ENCODE peak calls at places on chromosomes 11 and 22, in seven cellular contexts. F is IMR-90, M is fibroblast of the aortic adventitia, Q is type B pancreatic cell, V is HepG2, W is AG04449, R is upper lobe of right lung. J is an unnamed sample.
A peak's percentile ranks its signal among the peaks of the same experiment; 100 is the strongest.

GRCh38 chr22:44523981-44524759 is 26.1 kb upstream of the RTL6 start:
- DNase-seq in F (peak; percentile 99), M (peak; percentile 97), Q (no peak), V (no peak), W (peak; percentile 87), R (no peak), J (peak; percentile 61)

GRCh38 chr11:114151631-114152030 is 92.1 kb downstream of the ZBTB16 start:
- DNase-seq in F (no peak), M (no peak), Q (no peak), V (no peak), W (no peak), R (no peak), J (no peak)

GRCh38 chr11:104152941-104153340 is 11.0 kb downstream of the PDGFD start:
- DNase-seq in F (no peak), M (no peak), Q (no peak), V (no peak), W (no peak), R (no peak), J (no peak)

GRCh38 chr22:17914474-17914873 is 109.9 kb downstream of the MICAL3 start:
- DNase-seq in F (no peak), M (peak; percentile 42), Q (no peak), V (no peak), W (no peak), R (no peak), J (no peak)

GRCh38 chr11:71564430-71564829 is 933 bp upstream of the KRTAP5-10 start:
- DNase-seq in F (no peak), M (no peak), Q (no peak), V (no peak), W (no peak), R (no peak), J (no peak)

GRCh38 chr22:47423861-47424820 is 661.7 kb downstream of the TBC1D22A start:
- DNase-seq in F (no peak), M (no peak), Q (peak; percentile 52), V (no peak), W (no peak), R (no peak), J (no peak)

GRCh38 chr11:72647882-72648281 is 26.3 kb downstream of the PDE2A start:
- DNase-seq in F (no peak), M (no peak), Q (no peak), V (no peak), W (no peak), R (no peak), J (no peak)

GRCh38 chr11:64714664-64715063 is 8.3 kb downstream of the NRXN2 start:
- DNase-seq in F (no peak), M (no peak), Q (no peak), V (no peak), W (no peak), R (no peak), J (no peak)

GRCh38 chr11:59706518-59707285 is 6.9 kb downstream of the OR10V1 start:
- DNase-seq in F (peak; percentile 88), M (peak; percentile 59), Q (no peak), V (no peak), W (peak; percentile 57), R (no peak), J (peak; percentile 58)

GRCh38 chr11:36363361-36364272 is 67.5 kb downstream of the PRR5L start:
- DNase-seq in F (no peak), M (no peak), Q (no peak), V (no peak), W (no peak), R (no peak), J (no peak)

GRCh38 chr22:38761202-38762162 is 5.7 kb upstream of the SUN2 start:
- DNase-seq in F (no peak), M (no peak), Q (no peak), V (no peak), W (no peak), R (no peak), J (no peak)

GRCh38 chr22:50599816-50600454 is 658 bp upstream of the MAPK8IP2 start:
- DNase-seq in F (no peak), M (peak; percentile 18), Q (no peak), V (peak; percentile 9), W (no peak), R (no peak), J (no peak)

GRCh38 chr11:63892233-63892632 is 24.7 kb downstream of the RCOR2 start:
- DNase-seq in F (peak; percentile 57), M (peak; percentile 27), Q (no peak), V (no peak), W (no peak), R (no peak), J (peak; percentile 49)

GRCh38 chr22:24871611-24872205 is 65.7 kb downstream of the SGSM1 start:
- DNase-seq in F (no peak), M (no peak), Q (no peak), V (no peak), W (no peak), R (no peak), J (no peak)

GRCh38 chr22:20015971-20016733 is 471 bp downstream of the ARVCF start:
- DNase-seq in F (no peak), M (no peak), Q (no peak), V (peak; percentile 27), W (no peak), R (peak; percentile 80), J (no peak)

GRCh38 chr11:132742929-132743328 is 789.4 kb downstream of the OPCML start:
- DNase-seq in F (no peak), M (no peak), Q (no peak), V (no peak), W (no peak), R (no peak), J (no peak)

GRCh38 chr11:121904148-121904547 is 211.9 kb downstream of the BLID start:
- DNase-seq in F (no peak), M (no peak), Q (no peak), V (no peak), W (no peak), R (no peak), J (no peak)

GRCh38 chr11:78789365-78789764 is 214.7 kb upstream of the NARS2 start:
- DNase-seq in F (no peak), M (no peak), Q (no peak), V (no peak), W (no peak), R (no peak), J (no peak)

GRCh38 chr11:116534270-116534975 is 238.4 kb downstream of the BUD13 start:
- DNase-seq in F (no peak), M (no peak), Q (no peak), V (no peak), W (no peak), R (peak; percentile 23), J (no peak)

GRCh38 chr11:59754859-59755700 is at the start of gene STX3:
- DNase-seq in F (peak; percentile 35), M (peak; percentile 53), Q (peak; percentile 80), V (peak; percentile 17), W (no peak), R (peak; percentile 93), J (peak; percentile 58)

GRCh38 chr11:95147364-95147905 is 57.8 kb downstream of the ENDOD1 start:
- DNase-seq in F (peak; percentile 93), M (peak; percentile 95), Q (no peak), V (peak; percentile 14), W (peak; percentile 76), R (no peak), J (peak; percentile 88)

GRCh38 chr11:110428040-110428439 is 1.7 kb upstream of the FDX1 start:
- DNase-seq in F (no peak), M (no peak), Q (no peak), V (no peak), W (no peak), R (no peak), J (no peak)

GRCh38 chr11:110430267-110431211 is 791 bp downstream of the FDX1 start:
- DNase-seq in F (peak; percentile 56), M (peak; percentile 67), Q (no peak), V (peak; percentile 47), W (no peak), R (peak; percentile 82), J (peak; percentile 47)

GRCh38 chr11:110428956-110429613 is 663 bp upstream of the FDX1 start:
- DNase-seq in F (no peak), M (no peak), Q (no peak), V (no peak), W (no peak), R (no peak), J (no peak)

GRCh38 chr11:110431212-110432073 is 1.7 kb downstream of the FDX1 start:
- DNase-seq in F (peak; percentile 31), M (peak; percentile 46), Q (no peak), V (no peak), W (no peak), R (no peak), J (peak; percentile 38)

DNA sequence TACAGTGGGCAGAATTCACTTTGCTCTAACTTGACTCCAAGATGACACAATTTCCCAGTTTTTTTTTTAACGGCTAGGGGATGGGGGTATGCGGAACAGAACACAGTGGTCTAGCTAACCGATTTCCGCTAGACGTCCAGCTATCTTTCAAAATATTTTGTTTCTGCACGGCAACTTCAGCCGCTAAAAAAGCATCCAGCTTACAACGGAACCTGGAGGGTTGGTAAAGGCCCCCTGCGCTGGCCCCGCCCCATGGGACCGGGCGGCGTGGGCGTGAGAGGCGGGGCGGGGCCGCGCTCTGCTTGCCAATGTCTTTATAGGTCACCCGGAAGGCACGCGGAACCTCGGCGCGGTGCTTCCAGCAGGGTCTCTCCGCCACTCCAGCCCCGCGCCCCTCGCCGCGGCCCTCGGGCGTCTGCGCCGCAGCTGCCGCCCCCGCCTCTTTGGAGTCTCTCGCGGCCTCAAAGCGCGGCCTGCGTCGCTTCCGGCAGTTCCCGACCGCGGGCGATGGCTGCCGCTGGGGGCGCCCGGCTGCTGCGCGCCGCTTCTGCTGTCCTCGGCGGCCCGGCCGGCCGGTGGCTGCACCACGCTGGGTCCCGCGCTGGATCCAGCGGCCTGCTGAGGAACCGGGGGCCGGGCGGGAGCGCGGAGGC is at the start of gene FDX1:
- DNase-seq in F (peak; percentile 74), M (peak; percentile 65), Q (peak; percentile 91), V (peak; percentile 71), W (no peak), R (peak; percentile 93), J (peak; percentile 80)
- TF ChIP-seq CTCF in F (peak; percentile 65), M (peak; percentile 39), Q (peak; percentile 81), V (peak; percentile 61), W (peak; percentile 63), R (peak; percentile 67), J (peak; percentile 45)

DNA sequence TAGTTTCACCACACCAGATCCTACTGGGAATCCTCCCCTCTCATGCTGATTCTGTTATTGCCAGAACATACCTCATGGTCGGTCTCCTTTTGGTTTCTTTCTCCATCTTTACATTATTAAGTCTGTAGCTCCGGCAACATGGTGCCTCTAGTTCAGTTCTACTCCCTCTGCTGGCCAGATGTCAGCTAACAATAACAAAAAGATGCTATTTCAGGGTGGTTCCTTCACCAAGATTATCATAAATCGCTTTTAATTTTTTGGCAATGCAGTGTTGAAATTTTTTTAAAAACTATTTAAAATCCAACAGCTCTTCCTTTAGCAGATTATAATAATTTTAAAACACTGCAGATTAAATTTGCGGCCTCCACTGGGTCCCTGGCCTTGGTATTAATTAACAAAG is 492.8 kb upstream of the KIRREL3 start:
- DNase-seq in F (peak; percentile 19), M (no peak), Q (no peak), V (no peak), W (no peak), R (no peak), J (peak; percentile 35)
- TF ChIP-seq CTCF in F (peak; percentile 44), M (no peak), Q (peak; percentile 80), V (no peak), W (peak; percentile 23), R (peak; percentile 19), J (peak; percentile 49)

GRCh38 chr11:13486926-13487660 is 8.7 kb downstream of the PTH start:
- DNase-seq in F (no peak), M (peak; percentile 6), Q (no peak), V (peak; percentile 73), W (no peak), R (peak; percentile 86), J (no peak)
- TF ChIP-seq CTCF in F (peak; percentile 29), M (peak; percentile 36), Q (peak; percentile 42), V (peak; percentile 92), W (peak; percentile 13), R (peak; percentile 46), J (peak; percentile 34)

GRCh38 chr11:131668867-131669780 is 298.7 kb downstream of the NTM start:
- DNase-seq in F (peak; percentile 16), M (peak; percentile 22), Q (no peak), V (peak; percentile 17), W (no peak), R (no peak), J (peak; percentile 26)
- TF ChIP-seq CTCF in F (peak; percentile 41), M (peak; percentile 70), Q (peak; percentile 87), V (peak; percentile 32), W (peak; percentile 58), R (peak; percentile 64), J (peak; percentile 76)

J was measured in astrocyte of the spinal cord.